ENCODE peak calls at places on chromosomes 12 and 14, in six cellular contexts. L, E, Q, A, F and Z are unnamed samples. For H3K4me1, the result is how much of the 10 kb centered on the place peaks cover.

GRCh38 chr14:89011727-89012271 is 187.3 kb downstream of the TTC8 start:
- DNase-seq in L (peak), E (no peak), Q (no peak), A (no peak), F (no peak), Z (no peak)

GRCh38 chr12:53770281-53770680 is 18.5 kb upstream of the CISTR start:
- DNase-seq in L (no peak), E (no peak), Q (peak), A (no peak), F (no peak), Z (no peak)

GRCh38 chr12:57240069-57240921 is 10.7 kb downstream of the STAC3 start:
- DNase-seq in L (peak), E (peak), Q (no peak), A (peak), F (no peak), Z (no peak)

GRCh38 chr12:57732270-57732669 is 6.3 kb downstream of the AGAP2 start:
- DNase-seq in L (no peak), E (no peak), Q (no peak), A (no peak), F (no peak), Z (no peak)

GRCh38 chr14:67533754-67534085 is 630 bp downstream of the PLEKHH1 start:
- DNase-seq in L (no peak), E (no peak), Q (no peak), A (no peak), F (no peak), Z (no peak)

GRCh38 chr14:57714487-57714899 is 151.4 kb downstream of the SLC35F4 start:
- DNase-seq in L (peak), E (no peak), Q (no peak), A (peak), F (no peak), Z (no peak)

GRCh38 chr12:93707836-93708235 is 30.7 kb downstream of the CRADD start:
- DNase-seq in L (no peak), E (no peak), Q (peak), A (no peak), F (no peak), Z (no peak)

GRCh38 chr12:80352476-80352875 is 91.6 kb upstream of the PTPRQ start:
- DNase-seq in L (peak), E (no peak), Q (no peak), A (no peak), F (no peak), Z (no peak)

GRCh38 chr14:51872396-51872795 is 12.0 kb downstream of the GNG2 start:
- DNase-seq in L (no peak), E (no peak), Q (no peak), A (no peak), F (no peak), Z (no peak)

GRCh38 chr12:76374395-76375020 is 26.3 kb upstream of the BBS10 start:
- DNase-seq in L (no peak), E (no peak), Q (no peak), A (no peak), F (no peak), Z (no peak)

GRCh38 chr12:12379831-12380730 is 23.2 kb downstream of the BORCS5 start:
- DNase-seq in L (no peak), E (no peak), Q (no peak), A (no peak), F (no peak), Z (no peak)

GRCh38 chr12:124510301-124510970 is 57.0 kb downstream of the NCOR2 start:
- DNase-seq in L (no peak), E (no peak), Q (no peak), A (peak), F (no peak), Z (no peak)

GRCh38 chr14:93281937-93282336 is 50.9 kb downstream of the BTBD7 start:
- DNase-seq in L (no peak), E (no peak), Q (no peak), A (no peak), F (no peak), Z (no peak)

GRCh38 chr12:71665109-71665476 is 992 bp downstream of the THAP2 start:
- DNase-seq in L (no peak), E (no peak), Q (no peak), A (no peak), F (no peak), Z (no peak)

GRCh38 chr12:113939867-113940266 is 26.3 kb downstream of the RBM19 start:
- DNase-seq in L (no peak), E (no peak), Q (no peak), A (no peak), F (no peak), Z (no peak)

GRCh38 chr14:64515053-64515452 is 10.5 kb downstream of the ZBTB1 start:
- DNase-seq in L (no peak), E (no peak), Q (no peak), A (no peak), F (no peak), Z (no peak)

GRCh38 chr12:117774986-117775775 is 193.6 kb downstream of the KSR2 start:
- DNase-seq in L (no peak), E (no peak), Q (no peak), A (no peak), F (no peak), Z (no peak)

GRCh38 chr14:73260574-73260973 is 23.3 kb downstream of the PAPLN start:
- DNase-seq in L (no peak), E (no peak), Q (no peak), A (no peak), F (no peak), Z (no peak)

GRCh38 chr14:30621354-30621953 is 665 bp upstream of the SCFD1 start:
- DNase-seq in L (peak), E (no peak), Q (no peak), A (peak), F (no peak), Z (no peak)

GRCh38 chr12:57481671-57482070 is 2.0 kb upstream of the ARHGAP9 start:
- DNase-seq in L (no peak), E (no peak), Q (no peak), A (no peak), F (no peak), Z (no peak)

GRCh38 chr12:6834873-6835272 is 5.9 kb upstream of the GNB3 start:
- DNase-seq in L (peak), E (no peak), Q (no peak), A (no peak), F (no peak), Z (no peak)

GRCh38 chr12:122022393-122023338 is 982 bp downstream of the BCL7A start:
- DNase-seq in L (peak), E (peak), Q (peak), A (peak), F (no peak), Z (no peak)

GRCh38 chr14:79016828-79017505 is 846.8 kb downstream of the NRXN3 start:
- DNase-seq in L (no peak), E (no peak), Q (no peak), A (no peak), F (no peak), Z (no peak)

GRCh38 chr12:108060054-108060453 is 69.0 kb upstream of the WSCD2 start:
- DNase-seq in L (no peak), E (no peak), Q (no peak), A (no peak), F (no peak), Z (no peak)

GRCh38 chr14:34718750-34719304 is 4.4 kb upstream of the CFL2 start:
- DNase-seq in L (peak), E (no peak), Q (no peak), A (no peak), F (no peak), Z (no peak)

GRCh38 chr12:31928246-31929139 is 30.7 kb upstream of the RESF1 start:
- DNase-seq in L (no peak), E (no peak), Q (no peak), A (no peak), F (no peak), Z (no peak)

GRCh38 chr12:103780093-103780440 is 61.0 kb downstream of the NT5DC3 start:
- DNase-seq in L (no peak), E (no peak), Q (no peak), A (no peak), F (no peak), Z (no peak)

GRCh38 chr14:100045687-100046344 is 19.4 kb upstream of the EVL start:
- DNase-seq in L (no peak), E (no peak), Q (no peak), A (no peak), F (no peak), Z (no peak)

GRCh38 chr14:69615471-69616407 is 4.3 kb downstream of the SUSD6 start:
- DNase-seq in L (no peak), E (no peak), Q (no peak), A (no peak), F (no peak), Z (no peak)

GRCh38 chr14:27995688-27996087 is 770.9 kb upstream of the FOXG1 start:
- DNase-seq in L (no peak), E (no peak), Q (no peak), A (no peak), F (no peak), Z (no peak)

GRCh38 chr12:94616217-94616729 is 34.1 kb downstream of the TMCC3 start:
- DNase-seq in L (peak), E (no peak), Q (peak), A (peak), F (no peak), Z (no peak)

GRCh38 chr12:119208626-119209061 is 29.9 kb downstream of the HSPB8 start:
- DNase-seq in L (peak), E (peak), Q (no peak), A (peak), F (no peak), Z (no peak)

GRCh38 chr12:109732321-109733305 is 19.0 kb downstream of the FAM222A start:
- DNase-seq in L (no peak), E (peak), Q (no peak), A (peak), F (no peak), Z (no peak)

GRCh38 chr12:53550595-53550994 is 43.3 kb upstream of the NPFF start:
- DNase-seq in L (no peak), E (no peak), Q (no peak), A (no peak), F (no peak), Z (no peak)

GRCh38 chr12:111428081-111428727 is 22.5 kb downstream of the SH2B3 start:
- DNase-seq in L (no peak), E (no peak), Q (no peak), A (no peak), F (no peak), Z (no peak)
- H3K27ac ChIP-seq in L (no peak), E (peak), Q (no peak), A (no peak), F (peak), Z (no peak)

GRCh38 chr14:32458720-32459119 is 129.6 kb downstream of the AKAP6 start:
- DNase-seq in L (no peak), E (no peak), Q (no peak), A (no peak), F (no peak), Z (no peak)
- H3K4me1 ChIP-seq in L (under half), E (under half), Q (under half), A (under half), F (under half), Z (under half)

GRCh38 chr12:50634379-50634778 is 129.5 kb upstream of the ATF1 start:
- DNase-seq in L (no peak), E (no peak), Q (no peak), A (no peak), F (no peak), Z (no peak)
- H3K27ac ChIP-seq in L (no peak), E (peak), Q (no peak), A (no peak), F (no peak), Z (no peak)

DNA sequence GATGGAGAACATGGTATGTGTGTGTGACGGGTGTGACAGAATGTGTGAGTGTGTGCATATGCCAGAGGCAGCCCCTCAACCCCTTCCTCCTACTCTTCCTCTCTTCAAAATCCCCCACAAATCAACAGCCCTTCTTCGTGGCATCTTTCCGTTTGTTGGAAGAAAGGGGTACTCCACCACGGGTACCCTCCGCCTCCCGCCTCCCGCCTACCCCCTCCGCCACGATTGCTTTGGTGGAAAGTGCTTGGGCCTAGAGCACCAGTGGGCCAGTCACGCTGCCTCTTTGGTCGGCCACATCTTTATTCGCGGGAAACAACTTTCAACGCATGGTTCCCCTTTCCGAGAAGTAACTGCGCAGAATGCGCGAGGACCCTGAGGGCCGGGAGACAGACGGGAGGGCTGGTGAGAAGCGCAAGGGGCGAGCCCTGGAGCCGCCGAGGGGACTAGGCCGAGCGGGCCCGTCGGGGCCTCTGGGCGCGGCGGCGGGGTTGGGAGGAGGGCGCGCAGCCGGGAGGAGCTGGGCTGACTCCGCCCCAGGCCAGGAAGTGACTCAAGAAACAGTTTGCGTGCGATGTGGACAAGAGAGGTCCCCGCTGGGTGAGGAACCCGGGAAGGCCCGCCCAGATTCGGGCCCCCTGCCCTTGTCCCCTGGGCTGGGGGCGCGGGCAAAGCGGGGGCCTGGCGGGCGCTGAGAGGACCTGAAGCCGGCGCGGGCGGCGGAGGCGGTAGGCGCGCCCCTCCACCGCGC is at the start of the genes CBLN3 and KHNYN:
- DNase-seq in L (peak), E (peak), Q (peak), A (peak), F (peak), Z (no peak)
- H3K4me1 ChIP-seq in L (under half), E (half or more), Q (under half), A (under half), F (half or more), Z (under half)

GRCh38 chr14:102907980-102908730 is 14.3 kb upstream of the AMN start:
- DNase-seq in L (no peak), E (no peak), Q (no peak), A (no peak), F (no peak), Z (no peak)
- H3K27ac ChIP-seq in L (no peak), E (no peak), Q (no peak), A (no peak), F (no peak), Z (no peak)